ENCODE peak calls at places on chromosomes 7 and 10, in nine cellular contexts. V is Caco-2, G is body of pancreas, X is BJ, J is hepatocyte, Q is psoas muscle, A is foreskin fibroblast, T is glutamatergic neuron, E is breast epithelium. K is an unnamed sample.

GRCh38 chr10:70582793-70583700 is 19.5 kb downstream of the PRF1 start:
- DNase-seq in V (peak), G (no peak), X (no peak), J (no peak), Q (no peak), A (no peak), T (no peak), E (no peak), K (no peak)

GRCh38 chr10:101038486-101038885 is 7.5 kb downstream of the SFXN3 start:
- DNase-seq in V (no peak), G (no peak), X (no peak), J (no peak), Q (no peak), A (no peak), T (no peak), E (no peak), K (no peak)

GRCh38 chr7:19957664-19958063 is 184.2 kb upstream of the TMEM196 start:
- DNase-seq in V (no peak), G (no peak), X (peak), J (no peak), Q (no peak), A (peak), T (no peak), E (no peak), K (no peak)

GRCh38 chr10:122974034-122974433 is 6.2 kb upstream of the PSTK start:
- DNase-seq in V (no peak), G (no peak), X (no peak), J (no peak), Q (no peak), A (peak), T (no peak), E (no peak), K (no peak)

GRCh38 chr7:155190608-155191536 is 106.8 kb upstream of the INSIG1 start:
- DNase-seq in V (no peak), G (peak), X (no peak), J (peak), Q (peak), A (peak), T (peak), E (peak), K (peak)

GRCh38 chr7:36037121-36037662 is 115.9 kb upstream of the EEPD1 start:
- DNase-seq in V (no peak), G (peak), X (peak), J (peak), Q (peak), A (peak), T (no peak), E (peak), K (peak)

GRCh38 chr10:43890124-43890523 is 241.4 kb upstream of the ZNF32 start:
- DNase-seq in V (no peak), G (no peak), X (peak), J (no peak), Q (no peak), A (peak), T (no peak), E (no peak), K (no peak)

GRCh38 chr10:7409045-7409731 is 1.6 kb downstream of the SFMBT2 start:
- DNase-seq in V (no peak), G (no peak), X (no peak), J (peak), Q (peak), A (peak), T (peak), E (no peak), K (no peak)

GRCh38 chr7:11540271-11540761 is 291.7 kb downstream of the THSD7A start:
- DNase-seq in V (no peak), G (no peak), X (no peak), J (peak), Q (no peak), A (peak), T (no peak), E (no peak), K (no peak)

GRCh38 chr10:131155218-131155902 is 156.2 kb downstream of the TCERG1L start:
- DNase-seq in V (no peak), G (no peak), X (no peak), J (no peak), Q (no peak), A (no peak), T (peak), E (no peak), K (no peak)

GRCh38 chr10:58782876-58783859 is 270.5 kb downstream of the BICC1 start:
- DNase-seq in V (peak), G (peak), X (peak), J (peak), Q (peak), A (peak), T (no peak), E (no peak), K (no peak)

GRCh38 chr10:33273295-33274002 is 61.0 kb downstream of the NRP1 start:
- DNase-seq in V (no peak), G (peak), X (peak), J (peak), Q (peak), A (peak), T (no peak), E (peak), K (peak)

GRCh38 chr7:18679261-18679660 is 183.7 kb downstream of the HDAC9 start:
- DNase-seq in V (no peak), G (no peak), X (no peak), J (no peak), Q (no peak), A (no peak), T (no peak), E (no peak), K (no peak)

GRCh38 chr7:50207682-50208255 is 96.7 kb upstream of the IKZF1 start:
- DNase-seq in V (no peak), G (no peak), X (no peak), J (no peak), Q (no peak), A (no peak), T (no peak), E (no peak), K (no peak)

DNA sequence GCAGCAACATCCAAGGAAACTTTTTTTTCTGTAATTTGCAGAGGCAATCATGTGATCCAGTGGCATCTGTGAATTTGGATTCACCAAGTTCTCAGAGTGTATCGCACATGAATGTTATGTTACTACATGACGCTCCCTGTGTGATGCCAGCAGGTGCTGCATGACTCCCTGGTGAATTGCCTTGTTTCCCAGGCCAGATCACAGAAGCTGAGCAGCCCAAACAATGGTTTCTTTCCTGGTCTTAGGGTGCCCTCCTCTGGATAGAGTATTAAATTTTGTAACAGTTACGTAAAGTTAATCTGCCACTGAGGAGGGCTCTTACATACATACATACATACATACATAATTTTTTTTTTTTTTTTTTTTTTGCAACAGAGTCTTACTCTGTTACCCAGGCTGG is 3.6 kb downstream of the ZSCAN21 start:
- DNase-seq in V (peak), G (peak), X (no peak), J (peak), Q (peak), A (peak), T (peak), E (peak), K (peak)
- TF ChIP-seq CTCF in V (peak), G (peak), X (no peak), J (peak), Q (no peak), A (no peak), T (no peak), E (peak), K (no peak)

DNA sequence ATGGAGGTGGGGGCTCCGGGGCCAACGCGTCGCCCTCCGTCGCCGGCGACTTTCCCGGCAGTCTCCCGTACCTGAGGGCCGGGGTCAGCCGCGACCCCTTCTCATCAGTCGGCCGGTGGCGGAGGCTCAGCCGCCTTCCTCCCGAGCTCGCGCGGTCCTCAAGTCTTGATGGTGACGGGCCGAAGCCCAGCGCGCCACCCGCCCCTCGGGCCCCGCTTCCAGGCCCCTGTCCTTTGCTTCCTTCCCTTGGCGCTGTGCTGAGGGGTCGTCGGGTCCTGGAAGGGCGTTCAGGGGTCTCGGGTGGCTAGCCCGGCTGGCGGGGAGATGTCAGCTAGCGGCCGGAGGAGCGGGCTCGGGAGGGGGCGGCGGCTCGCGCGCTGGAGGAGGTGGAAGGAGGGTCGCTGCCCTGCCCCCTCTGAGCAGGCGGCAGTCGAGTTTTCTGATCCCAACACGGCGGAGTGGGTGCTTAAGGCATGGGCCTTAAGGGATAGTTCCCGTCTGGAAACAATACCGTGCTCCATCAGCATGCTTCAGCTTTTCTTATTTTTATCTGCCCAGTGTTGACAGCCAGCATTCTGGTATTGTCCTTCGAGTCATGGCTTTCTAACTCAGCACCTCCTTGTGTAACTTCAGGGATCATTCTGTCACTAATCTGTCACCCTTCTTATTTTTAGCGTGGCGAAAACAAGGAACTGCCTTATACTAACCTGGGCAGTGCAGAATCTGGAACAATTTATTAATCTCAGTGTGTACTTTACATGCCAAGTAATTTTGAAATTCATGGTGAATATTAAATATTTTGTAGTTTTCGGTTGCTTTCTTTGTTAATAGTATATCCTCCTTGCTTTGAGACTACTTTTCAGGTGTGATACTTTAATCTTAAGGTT is 748 bp downstream of the PHTF2 start:
- DNase-seq in V (peak), G (peak), X (no peak), J (peak), Q (peak), A (peak), T (peak), E (no peak), K (peak)
- TF ChIP-seq CTCF in V (peak), G (no peak), X (no peak), J (no peak), Q (no peak), A (no peak), T (peak), E (no peak), K (no peak)

GRCh38 chr10:35574924-35575352 is 30.2 kb upstream of the GJD4 start:
- DNase-seq in V (no peak), G (no peak), X (peak), J (no peak), Q (no peak), A (peak), T (no peak), E (no peak), K (no peak)
- TF ChIP-seq CTCF in V (no peak), G (no peak), X (peak), J (no peak), Q (no peak), A (no peak), T (peak), E (no peak), K (no peak)

DNA sequence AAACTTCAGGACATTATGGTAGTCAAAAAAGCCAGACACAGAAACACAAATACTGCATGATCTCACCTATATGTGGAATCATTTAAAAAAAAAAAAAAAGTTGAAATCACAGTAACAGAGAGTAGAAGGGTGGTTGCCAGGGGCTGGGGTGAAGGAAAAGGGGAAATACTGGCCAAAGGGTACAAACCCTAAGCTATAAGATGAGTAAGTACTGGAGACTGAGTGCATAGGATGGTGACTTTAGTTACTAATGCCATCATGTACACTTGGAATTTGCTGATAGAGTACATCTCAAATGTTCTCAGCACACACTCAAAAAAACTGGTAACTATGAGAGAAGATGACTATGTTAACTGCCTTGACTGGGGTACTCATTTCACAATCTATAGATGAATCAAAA is 39.9 kb downstream of the JCAD start:
- DNase-seq in V (no peak), G (no peak), X (no peak), J (no peak), Q (no peak), A (no peak), T (no peak), E (no peak), K (no peak)
- TF ChIP-seq CTCF in V (no peak), G (no peak), X (no peak), J (no peak), Q (no peak), A (no peak), T (no peak), E (no peak), K (no peak)

GRCh38 chr10:67222929-67223328 is 297.1 kb downstream of the LRRTM3 start:
- DNase-seq in V (no peak), G (no peak), X (no peak), J (no peak), Q (no peak), A (no peak), T (no peak), E (no peak), K (no peak)

GRCh38 chr10:67225226-67225625 is 299.4 kb downstream of the LRRTM3 start:
- DNase-seq in V (no peak), G (no peak), X (no peak), J (no peak), Q (no peak), A (no peak), T (no peak), E (no peak), K (no peak)

GRCh38 chr10:67224553-67224952 is 298.7 kb downstream of the LRRTM3 start:
- DNase-seq in V (no peak), G (no peak), X (no peak), J (no peak), Q (no peak), A (no peak), T (no peak), E (no peak), K (no peak)

DNA sequence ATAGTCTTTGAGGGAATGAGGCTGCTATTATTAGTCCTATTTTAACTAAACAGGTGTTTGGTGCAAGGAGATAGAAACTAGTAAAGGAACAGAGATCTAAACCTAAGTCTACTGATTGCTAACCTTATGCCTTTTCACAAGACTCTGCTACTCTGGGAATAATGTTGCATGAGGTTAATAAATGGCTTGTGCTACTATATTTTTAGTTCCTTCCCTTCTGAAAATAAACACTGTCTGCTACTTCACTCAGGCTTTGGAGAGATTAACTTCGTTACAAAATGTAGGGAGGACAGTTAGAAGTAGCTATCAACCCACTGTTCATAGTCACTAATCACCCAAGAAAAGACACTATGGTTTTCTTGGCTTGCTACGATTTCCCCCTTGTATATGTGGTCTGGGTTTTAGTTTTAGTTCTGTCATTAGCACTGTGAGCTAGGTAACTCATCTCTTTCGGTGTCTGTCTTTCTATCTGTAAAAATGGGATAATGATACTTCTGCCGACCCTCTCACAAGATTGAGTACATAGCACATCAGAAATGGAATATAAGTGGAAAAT is 296.2 kb downstream of the LRRTM3 start:
- DNase-seq in V (no peak), G (no peak), X (no peak), J (no peak), Q (no peak), A (no peak), T (no peak), E (no peak), K (no peak)
- TF ChIP-seq CTCF in V (no peak), G (no peak), X (no peak), J (no peak), Q (no peak), A (no peak), T (no peak), E (no peak), K (no peak)

DNA sequence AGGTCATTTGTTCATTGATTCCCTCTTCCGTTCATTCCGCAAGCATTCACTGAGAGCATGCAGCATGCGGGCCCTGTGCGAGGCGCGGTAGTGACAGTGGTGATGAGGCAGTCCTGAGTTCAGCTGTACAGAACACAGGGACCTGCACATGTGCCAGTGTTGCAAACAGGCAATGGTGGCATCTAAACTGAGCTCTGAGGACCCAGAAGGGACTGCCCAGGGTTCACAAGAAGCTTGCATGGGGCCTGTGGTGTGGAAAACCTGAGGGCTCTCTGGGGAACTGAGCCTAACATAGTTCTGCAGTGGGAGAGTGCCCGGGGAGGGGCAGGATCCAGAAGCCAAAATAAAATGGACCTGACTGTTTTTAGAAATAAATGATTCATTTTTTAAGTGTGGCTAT is 13.2 kb downstream of the ZNF488 start:
- DNase-seq in V (peak), G (no peak), X (no peak), J (no peak), Q (no peak), A (no peak), T (no peak), E (no peak), K (no peak)
- TF ChIP-seq CTCF in V (no peak), G (no peak), X (no peak), J (no peak), Q (no peak), A (no peak), T (no peak), E (no peak), K (no peak)

DNA sequence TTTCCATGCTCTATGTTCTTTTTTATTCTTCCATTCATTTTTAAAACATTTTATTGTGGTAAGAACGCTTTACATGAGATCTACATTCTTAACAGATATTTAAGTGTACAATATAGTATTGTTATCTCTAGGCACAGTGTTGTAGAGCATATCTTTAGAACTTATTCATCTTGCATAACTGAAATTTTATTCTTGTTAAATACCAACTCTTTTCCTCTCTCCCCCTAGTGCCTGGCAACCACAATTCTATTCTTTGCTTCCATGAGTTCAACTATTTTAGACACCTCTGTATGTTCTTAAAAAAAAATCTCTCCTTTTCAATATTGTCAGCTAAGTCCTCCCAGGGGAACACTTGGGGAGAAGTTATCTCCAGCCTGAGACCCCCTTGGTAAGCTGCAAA is 67.1 kb upstream of the HABP2 start:
- DNase-seq in V (no peak), G (no peak), X (no peak), J (no peak), Q (no peak), A (no peak), T (no peak), E (no peak), K (no peak)
- TF ChIP-seq CTCF in V (no peak), G (no peak), X (no peak), J (no peak), Q (no peak), A (no peak), T (no peak), E (no peak), K (no peak)

GRCh38 chr7:110650313-110650712 is 440.6 kb upstream of the LRRN3 start:
- DNase-seq in V (no peak), G (no peak), X (no peak), J (no peak), Q (no peak), A (no peak), T (no peak), E (no peak), K (no peak)

GRCh38 chr7:110645616-110646015 is 445.3 kb upstream of the LRRN3 start:
- DNase-seq in V (no peak), G (no peak), X (no peak), J (no peak), Q (no peak), A (no peak), T (no peak), E (no peak), K (no peak)

GRCh38 chr7:110645060-110645459 is 445.9 kb upstream of the LRRN3 start:
- DNase-seq in V (no peak), G (no peak), X (no peak), J (no peak), Q (no peak), A (no peak), T (no peak), E (no peak), K (no peak)

DNA sequence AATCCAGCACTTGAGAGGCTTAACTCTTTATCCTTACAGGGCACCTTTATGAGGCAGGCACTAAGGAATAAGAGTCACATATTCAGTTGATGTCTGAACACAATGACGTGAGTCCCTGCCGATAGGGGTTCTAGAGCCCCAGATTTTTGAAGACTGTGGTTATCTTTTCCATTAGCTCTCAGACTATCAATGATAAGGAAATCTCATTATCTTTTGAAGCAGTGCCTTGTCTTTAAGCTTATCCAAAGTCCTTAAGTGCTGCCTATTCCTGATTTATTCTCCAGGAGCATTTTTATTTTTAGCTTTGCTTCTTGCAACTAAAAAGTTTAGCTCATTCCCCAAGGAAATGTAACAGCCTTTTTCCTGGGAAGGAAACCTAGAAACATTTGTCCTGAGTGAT is 444.1 kb upstream of the LRRN3 start:
- DNase-seq in V (no peak), G (no peak), X (no peak), J (no peak), Q (no peak), A (no peak), T (no peak), E (no peak), K (no peak)
- TF ChIP-seq CTCF in V (no peak), G (no peak), X (no peak), J (no peak), Q (no peak), A (no peak), T (no peak), E (no peak), K (no peak)

DNA sequence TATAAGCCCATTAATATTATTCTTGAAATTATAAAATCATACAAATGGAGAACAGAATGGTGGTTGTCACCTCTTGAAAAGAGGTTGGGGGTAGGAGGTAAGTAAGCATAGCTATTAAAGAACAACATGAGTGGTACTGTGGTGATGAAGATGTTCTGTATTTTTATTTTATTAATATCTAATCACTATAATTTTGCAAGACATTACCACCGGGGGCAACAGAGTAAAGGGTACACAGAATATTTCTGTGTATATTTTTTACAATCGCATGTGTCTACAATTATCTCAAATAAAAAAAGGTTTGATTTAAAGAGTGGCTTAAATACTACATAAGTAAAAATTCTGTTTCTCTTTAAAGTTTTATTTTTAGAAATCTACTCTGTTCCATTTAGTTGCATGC is 557.8 kb downstream of the NXPH1 start:
- DNase-seq in V (no peak), G (no peak), X (no peak), J (no peak), Q (no peak), A (no peak), T (no peak), E (no peak), K (no peak)
- TF ChIP-seq CTCF in V (no peak), G (no peak), X (no peak), J (no peak), Q (no peak), A (no peak), T (no peak), E (no peak), K (no peak)